ENCODE peak calls at places on chromosome 1, in seven cellular contexts. C is endodermal cell, Z is HFF-Myc, A is brain microvascular endothelial cell, E is K562, X is stomach, S is GM06990. O is an unnamed sample.
A peak's percentile ranks its signal among the peaks of the same experiment; 100 is the strongest.

GRCh38 chr1:170267317-170267716 is 121.6 kb downstream of the NTMT2 start:
- DNase-seq in E (no peak), Z (no peak), A (peak; percentile 28), C (peak; percentile 66), S (no peak), X (no peak), O (no peak)

GRCh38 chr1:86616871-86617270 is 70.0 kb downstream of the CLCA4 start:
- DNase-seq in S (peak; percentile 61), X (no peak), C (no peak), Z (no peak), A (no peak), E (no peak), O (no peak)

GRCh38 chr1:58573705-58574591 is 3.1 kb downstream of the TACSTD2 start:
- DNase-seq in Z (no peak), S (peak; percentile 74), A (no peak), E (no peak), X (no peak), C (no peak), O (no peak)

GRCh38 chr1:74592580-74593355 is 80.4 kb upstream of the LRRC53 start:
- DNase-seq in C (no peak), A (no peak), S (no peak), X (no peak), Z (no peak), E (no peak), O (peak; percentile 77)

GRCh38 chr1:229344139-229344538 is 1.3 kb upstream of the CCSAP start:
- DNase-seq in E (no peak), A (no peak), Z (no peak), C (no peak), X (no peak), S (no peak), O (no peak)

GRCh38 chr1:61641171-61641570 is 83.8 kb downstream of the TM2D1 start:
- DNase-seq in X (no peak), C (no peak), E (peak; percentile 20), S (no peak), Z (no peak), A (no peak), O (no peak)

GRCh38 chr1:154808909-154809262 is 61.2 kb downstream of the KCNN3 start:
- DNase-seq in Z (no peak), A (no peak), X (no peak), E (no peak), C (no peak), S (peak; percentile 36), O (no peak)

GRCh38 chr1:48697066-48697707 is 79.5 kb downstream of the BEND5 start:
- DNase-seq in A (peak; percentile 38), Z (peak; percentile 10), E (peak; percentile 57), X (peak; percentile 74), C (peak; percentile 95), S (no peak), O (peak; percentile 67)

GRCh38 chr1:52645261-52645660 is 12.3 kb downstream of the SHISAL2A start:
- DNase-seq in Z (no peak), A (no peak), E (no peak), X (no peak), S (no peak), C (no peak), O (no peak)

GRCh38 chr1:234973426-234974250 is 155.0 kb downstream of the TOMM20 start:
- DNase-seq in X (no peak), S (no peak), E (no peak), A (no peak), C (peak; percentile 47), Z (no peak), O (peak; percentile 97)

GRCh38 chr1:12138196-12139183 is 28.3 kb upstream of the TNFRSF1B start:
- DNase-seq in S (no peak), E (no peak), Z (peak; percentile 51), C (peak; percentile 39), A (no peak), X (no peak), O (no peak)

GRCh38 chr1:62315387-62315786 is 3.8 kb downstream of the KANK4 start:
- DNase-seq in A (no peak), E (no peak), Z (no peak), C (no peak), X (no peak), S (no peak), O (no peak)

GRCh38 chr1:53484705-53485477 is 25.7 kb downstream of the DMRTB1 start:
- DNase-seq in Z (no peak), C (no peak), X (no peak), A (no peak), S (no peak), E (no peak), O (no peak)

GRCh38 chr1:198179556-198179981 is 22.8 kb downstream of the NEK7 start:
- DNase-seq in A (no peak), Z (peak; percentile 79), C (no peak), X (no peak), S (no peak), E (no peak), O (no peak)

GRCh38 chr1:198174297-198174696 is 17.5 kb downstream of the NEK7 start:
- DNase-seq in X (no peak), A (no peak), C (no peak), S (peak; percentile 34), Z (no peak), E (no peak), O (no peak)

GRCh38 chr1:198175418-198176170 is 18.8 kb downstream of the NEK7 start:
- DNase-seq in A (peak; percentile 38), S (peak; percentile 31), C (no peak), E (no peak), X (no peak), Z (no peak), O (no peak)

GRCh38 chr1:198176179-198176578 is 19.4 kb downstream of the NEK7 start:
- DNase-seq in S (no peak), Z (no peak), C (no peak), E (no peak), X (no peak), A (no peak), O (no peak)

GRCh38 chr1:198178615-198179014 is 21.8 kb downstream of the NEK7 start:
- DNase-seq in S (no peak), E (no peak), A (no peak), C (no peak), X (no peak), Z (no peak), O (no peak)
- H3K4me3 ChIP-seq in S (no peak overlapping the region), E (no peak overlapping the region), A (no peak overlapping the region), C (no peak overlapping the region), X (no peak overlapping the region), Z (no peak overlapping the region), O (no peak overlapping the region)

GRCh38 chr1:99407018-99407417 is 142.7 kb downstream of the PLPPR4 start:
- DNase-seq in X (no peak), E (no peak), A (no peak), S (no peak), Z (no peak), C (no peak), O (no peak)
- TF ChIP-seq CTCF in X (no peak), E (no peak), A (no peak), S (no peak), Z (no peak), C (no peak), O (no peak)

GRCh38 chr1:45327644-45328515 is 1.2 kb downstream of the HPDL start:
- DNase-seq in A (no peak), C (peak; percentile 74), E (no peak), S (peak; percentile 52), Z (no peak), X (no peak), O (no peak)
- H3K4me3 ChIP-seq in A (peak overlapping the region; percentile 62), C (no peak overlapping the region), E (no peak overlapping the region), S (peak overlapping the region; percentile 63), Z (peak overlapping the region; percentile 79), X (peak overlapping the region; percentile 56), O (no peak overlapping the region)

GRCh38 chr1:40344597-40344996 is 27.5 kb upstream of the COL9A2 start:
- DNase-seq in S (no peak), C (no peak), E (no peak), A (peak; percentile 65), X (peak; percentile 44), Z (no peak), O (peak; percentile 49)
- TF ChIP-seq CTCF in S (no peak), C (no peak), E (no peak), A (peak; percentile 19), X (no peak), Z (no peak), O (no peak)

DNA sequence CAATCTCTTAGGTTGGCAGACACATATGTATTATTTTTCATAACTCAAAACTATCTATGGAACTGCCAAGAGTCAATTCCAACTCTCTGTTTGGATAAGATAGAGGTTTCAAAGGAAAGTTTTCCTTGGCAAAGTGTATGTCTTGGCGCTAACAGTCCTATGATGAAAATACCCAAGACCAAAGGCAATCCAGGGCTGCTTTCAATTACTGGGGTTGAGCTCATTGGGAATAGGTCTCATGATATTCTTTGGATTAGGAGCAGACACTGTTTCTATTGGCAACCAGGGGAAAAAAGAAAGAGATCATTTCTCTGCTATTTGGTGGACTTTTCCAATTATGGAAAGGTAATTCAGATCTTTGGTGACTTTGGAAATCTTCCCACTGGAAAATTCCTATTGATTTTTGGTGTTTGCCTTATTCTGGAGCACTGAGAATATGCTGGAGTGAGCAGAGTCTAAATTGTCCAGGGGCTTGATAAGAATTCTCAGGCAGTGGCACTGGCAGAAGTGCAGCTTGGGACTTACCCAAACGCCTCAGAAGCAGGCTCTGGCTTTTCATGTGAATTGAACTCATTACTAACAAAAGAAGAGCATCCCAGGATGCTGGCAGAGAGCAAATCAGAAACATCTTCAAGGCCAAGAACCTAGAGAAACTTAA is 20.4 kb upstream of the PLXNA2 start:
- DNase-seq in E (no peak), X (no peak), Z (no peak), A (no peak), S (no peak), C (no peak), O (no peak)
- H3K4me3 ChIP-seq in E (no peak overlapping the region), X (no peak overlapping the region), Z (no peak overlapping the region), A (no peak overlapping the region), S (no peak overlapping the region), C (no peak overlapping the region), O (no peak overlapping the region)

DNA sequence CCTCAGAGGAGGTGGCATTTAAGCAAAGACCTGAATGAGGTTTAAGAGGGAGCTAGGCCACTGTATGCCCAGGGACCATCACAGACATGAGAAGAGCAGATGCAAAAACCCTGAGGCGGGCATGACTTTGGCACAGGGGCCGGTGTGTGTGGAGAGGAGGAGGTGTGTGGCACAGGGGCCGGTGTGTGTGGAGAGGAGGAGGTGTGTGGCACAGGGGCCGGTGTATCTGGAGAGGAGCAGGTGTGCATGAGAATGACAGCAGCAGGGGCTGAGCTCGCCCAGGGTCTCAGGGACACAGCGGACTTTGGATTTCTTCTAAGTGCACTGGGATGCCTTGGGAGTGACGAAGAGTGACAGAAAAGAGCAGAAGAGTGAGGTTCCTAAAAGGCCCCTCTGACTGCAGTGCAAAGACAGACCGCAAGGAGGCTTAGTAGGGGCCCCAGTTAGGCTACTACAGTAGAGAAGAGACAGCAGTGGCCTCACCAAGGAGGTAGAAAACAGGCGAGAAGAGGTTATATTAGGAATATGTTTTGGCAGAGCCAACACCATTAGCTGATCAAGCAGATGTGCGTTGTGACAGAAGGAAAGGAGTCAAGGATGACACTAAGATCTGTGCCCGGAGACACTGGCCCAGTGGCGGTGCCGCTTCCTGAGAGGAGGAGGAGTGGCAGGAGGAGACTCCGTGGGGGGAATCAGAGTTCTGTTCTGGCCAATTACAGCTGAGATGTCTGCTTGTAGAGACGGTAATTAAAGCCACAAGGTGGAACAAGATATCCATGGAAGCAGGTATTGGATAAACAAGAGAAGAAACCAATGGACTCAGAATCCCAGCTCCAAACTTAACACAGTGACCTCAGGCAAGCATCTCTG is 18.4 kb downstream of the ZBTB17 start:
- DNase-seq in E (peak; percentile 75), C (peak; percentile 87), S (no peak), Z (no peak), X (no peak), A (no peak), O (no peak)
- TF ChIP-seq CTCF in E (peak; percentile 76), C (peak; percentile 82), S (no peak), Z (peak; percentile 33), X (no peak), A (peak; percentile 70), O (no peak)

GRCh38 chr1:184101116-184101515 is 49.6 kb downstream of the TSEN15 start:
- DNase-seq in C (no peak), X (no peak), A (no peak), E (no peak), S (no peak), Z (no peak), O (no peak)
- H3K4me3 ChIP-seq in C (no peak overlapping the region), X (no peak overlapping the region), A (no peak overlapping the region), E (no peak overlapping the region), S (no peak overlapping the region), Z (no peak overlapping the region), O (no peak overlapping the region)

O was measured in right lobe of liver.